ENCODE peak calls at places on chromosomes 5 and 9, in six cellular contexts. P is heart right ventricle, E is pancreas, I is neural progenitor cell, F is AG04450, O is suprapubic skin. D is an unnamed sample.

GRCh38 chr5:140855772-140856674 is at the start of gene PCDHA10:
- DNase-seq in I (peak; percentile 76), P (no peak), F (no peak), O (no peak), E (no peak), D (no peak)

GRCh38 chr5:74241751-74242140 is 398.8 kb downstream of the ENC1 start:
- DNase-seq in P (no peak), F (no peak), E (no peak), I (no peak), O (no peak), D (no peak)

GRCh38 chr5:14457475-14457874 is 124.1 kb upstream of the OTULINL start:
- DNase-seq in F (no peak), O (no peak), I (peak; percentile 44), P (no peak), E (peak; percentile 63), D (no peak)

GRCh38 chr5:150636391-150637244 is 3.8 kb upstream of the SYNPO start:
- DNase-seq in O (no peak), F (no peak), E (peak; percentile 81), P (no peak), I (no peak), D (no peak)

GRCh38 chr5:82597437-82597836 is 319.3 kb upstream of the RPS23 start:
- DNase-seq in P (no peak), I (peak; percentile 58), E (no peak), F (no peak), O (no peak), D (peak; percentile 7)

GRCh38 chr5:33324667-33325307 is 116.0 kb upstream of the TARS1 start:
- DNase-seq in F (no peak), P (no peak), E (no peak), I (no peak), O (no peak), D (no peak)

GRCh38 chr5:127878174-127878750 is 175.1 kb downstream of the CCDC192 start:
- DNase-seq in I (peak; percentile 60), P (peak; percentile 16), F (no peak), E (peak; percentile 45), O (no peak), D (peak; percentile 42)

GRCh38 chr5:81402180-81402930 is 8.4 kb upstream of the ACOT12 start:
- DNase-seq in O (no peak), E (no peak), P (no peak), I (no peak), F (no peak), D (no peak)

GRCh38 chr5:153780876-153781275 is 257.8 kb downstream of the FAM114A2 start:
- DNase-seq in P (no peak), F (no peak), I (no peak), O (no peak), E (no peak), D (no peak)

GRCh38 chr5:95812100-95812472 is 10.4 kb downstream of the GLRX start:
- DNase-seq in P (no peak), O (no peak), E (no peak), I (no peak), F (no peak), D (no peak)

GRCh38 chr9:117073539-117074336 is 341.1 kb downstream of the ASTN2 start:
- DNase-seq in F (no peak), O (no peak), I (peak; percentile 75), P (no peak), E (no peak), D (no peak)

GRCh38 chr9:93813687-93814560 is 141.2 kb downstream of the BARX1 start:
- DNase-seq in O (peak; percentile 36), I (peak; percentile 84), F (no peak), P (no peak), E (no peak), D (no peak)

GRCh38 chr5:10243660-10244240 is 5.9 kb downstream of the ATPSCKMT start:
- DNase-seq in O (no peak), F (no peak), P (no peak), E (no peak), I (no peak), D (no peak)

GRCh38 chr5:2140501-2140900 is 257.8 kb upstream of the IRX4 start:
- DNase-seq in E (no peak), I (no peak), O (peak; percentile 24), F (no peak), P (no peak), D (no peak)

GRCh38 chr9:91693226-91693625 is 256.8 kb downstream of the ROR2 start:
- DNase-seq in I (no peak), E (no peak), F (no peak), P (no peak), O (no peak), D (no peak)

GRCh38 chr9:96858018-96858573 is 3.8 kb upstream of the ZNF782 start:
- DNase-seq in P (no peak), I (no peak), E (no peak), F (no peak), O (no peak), D (no peak)

GRCh38 chr5:172707285-172708182 is 63.5 kb downstream of the DUSP1 start:
- DNase-seq in F (peak; percentile 55), E (no peak), O (no peak), I (peak; percentile 81), P (no peak), D (no peak)

GRCh38 chr9:126395439-126396212 is 69.0 kb downstream of the MVB12B start:
- DNase-seq in I (no peak), O (no peak), P (no peak), F (peak; percentile 34), E (no peak), D (no peak)

GRCh38 chr5:54651482-54652076 is 134.0 kb downstream of the SNX18 start:
- DNase-seq in I (no peak), P (peak; percentile 82), O (peak; percentile 90), E (peak; percentile 90), F (no peak), D (no peak)

GRCh38 chr5:154273963-154274827 is 83.7 kb downstream of the GALNT10 start:
- DNase-seq in I (no peak), F (no peak), O (no peak), E (no peak), P (no peak), D (no peak)

GRCh38 chr5:41954286-41954685 is 29.2 kb downstream of the FBXO4 start:
- DNase-seq in O (no peak), F (no peak), P (no peak), E (no peak), I (no peak), D (no peak)

GRCh38 chr5:157477814-157478494 is 17.9 kb downstream of the NIPAL4 start:
- DNase-seq in P (no peak), O (no peak), F (no peak), E (no peak), I (no peak), D (no peak)

GRCh38 chr5:157481255-157481654 is 21.2 kb downstream of the NIPAL4 start:
- DNase-seq in P (no peak), F (no peak), I (no peak), O (no peak), E (no peak), D (no peak)

GRCh38 chr5:157479612-157480510 is 19.8 kb downstream of the NIPAL4 start:
- DNase-seq in E (no peak), F (no peak), P (no peak), I (no peak), O (peak; percentile 39), D (no peak)

GRCh38 chr5:157478726-157479125 is 18.7 kb downstream of the NIPAL4 start:
- DNase-seq in O (no peak), P (no peak), E (no peak), F (no peak), I (no peak), D (no peak)

GRCh38 chr5:157479166-157479565 is 19.2 kb downstream of the NIPAL4 start:
- DNase-seq in I (no peak), O (no peak), F (no peak), P (no peak), E (no peak), D (no peak)
- H3K27ac ChIP-seq in I (no peak overlapping the region), O (no peak overlapping the region), F (no peak overlapping the region), P (no peak overlapping the region), E (no peak overlapping the region), D (no peak overlapping the region)

GRCh38 chr5:139461698-139462097 is 845 bp downstream of the ECSCR start:
- DNase-seq in P (no peak), O (no peak), I (no peak), F (peak; percentile 34), E (no peak), D (no peak)

GRCh38 chr5:139459451-139459934 is 3.0 kb downstream of the ECSCR start:
- DNase-seq in F (no peak), E (no peak), I (no peak), O (no peak), P (peak; percentile 45), D (no peak)

GRCh38 chr5:139458580-139459407 is 3.7 kb downstream of the ECSCR start:
- DNase-seq in P (no peak), E (no peak), I (no peak), F (no peak), O (no peak), D (no peak)

GRCh38 chr5:139461176-139461575 is 1.4 kb downstream of the ECSCR start:
- DNase-seq in I (no peak), F (no peak), E (no peak), O (no peak), P (no peak), D (no peak)

DNA sequence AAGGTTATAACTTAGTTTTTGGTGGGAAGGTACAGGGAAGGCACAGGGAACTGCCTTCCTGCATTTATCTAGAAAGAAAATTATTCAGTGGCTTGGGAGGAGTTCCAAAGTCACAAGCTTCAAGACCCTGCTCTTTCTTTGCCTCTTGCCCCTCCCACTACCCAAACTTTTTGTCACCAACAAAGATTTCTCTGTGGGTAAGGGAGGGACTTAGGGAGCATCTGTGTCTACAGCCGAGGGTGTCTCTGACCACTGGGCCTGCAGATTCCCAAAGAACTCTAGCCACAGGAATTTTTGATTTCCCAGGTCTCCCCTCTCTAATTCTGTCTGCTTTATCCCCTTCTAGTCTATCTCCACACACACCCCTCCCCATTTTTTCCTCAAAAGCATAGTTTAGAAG is 2.1 kb downstream of the ECSCR start:
- DNase-seq in F (no peak), I (no peak), P (no peak), E (no peak), O (no peak), D (no peak)
- H3K27ac ChIP-seq in F (no peak overlapping the region), I (no peak overlapping the region), P (peak overlapping the region; percentile 94), E (no peak overlapping the region), O (no peak overlapping the region), D (no peak overlapping the region)

GRCh38 chr9:38074441-38074943 is 5.5 kb upstream of the SHB start:
- DNase-seq in O (no peak), F (peak; percentile 30), P (no peak), I (no peak), E (no peak), D (no peak)
- H3K27ac ChIP-seq in O (no peak overlapping the region), F (peak overlapping the region; percentile 52), P (peak overlapping the region; percentile 10), I (no peak overlapping the region), E (no peak overlapping the region), D (no peak overlapping the region)

GRCh38 chr5:58286741-58287140 is 173.1 kb downstream of the PLK2 start:
- DNase-seq in O (no peak), F (no peak), I (no peak), E (no peak), P (no peak), D (no peak)

GRCh38 chr5:58279259-58279658 is 180.6 kb downstream of the PLK2 start:
- DNase-seq in E (no peak), O (no peak), I (no peak), F (no peak), P (no peak), D (no peak)

GRCh38 chr5:58284886-58285285 is 175.0 kb downstream of the PLK2 start:
- DNase-seq in O (no peak), F (no peak), E (no peak), I (no peak), P (no peak), D (no peak)

GRCh38 chr5:58276431-58276830 is 183.5 kb downstream of the PLK2 start:
- DNase-seq in O (no peak), P (no peak), F (no peak), E (no peak), I (no peak), D (no peak)

GRCh38 chr5:58281189-58281588 is 178.7 kb downstream of the PLK2 start:
- DNase-seq in I (no peak), E (no peak), F (no peak), P (no peak), O (no peak), D (no peak)
- H3K27ac ChIP-seq in I (no peak overlapping the region), E (no peak overlapping the region), F (no peak overlapping the region), P (no peak overlapping the region), O (no peak overlapping the region), D (no peak overlapping the region)

D was measured in Panc1.